ENCODE peak calls at places on chromosomes 5 and 9, in four cellular contexts. X, H, B and L are unnamed samples.

GRCh38 chr9:112495614-112496013 is 9.0 kb downstream of the KIAA1958 start:
- ATAC-seq in X (no peak), H (no peak), B (no peak), L (no peak)

GRCh38 chr5:138490648-138491283 is 25.5 kb downstream of the EGR1 start:
- ATAC-seq in X (no peak), H (no peak), B (no peak), L (no peak)

GRCh38 chr9:108160705-108161233 is 671.2 kb upstream of the KLF4 start:
- ATAC-seq in X (no peak), H (no peak), B (no peak), L (no peak)

GRCh38 chr5:61290815-61291214 is 41.2 kb upstream of the ZSWIM6 start:
- ATAC-seq in X (no peak), H (no peak), B (no peak), L (no peak)

GRCh38 chr9:112245126-112245525 is 70.0 kb upstream of the SUSD1 start:
- ATAC-seq in X (no peak), H (no peak), B (no peak), L (no peak)

GRCh38 chr5:140554454-140554853 is 2.8 kb downstream of the SRA1 start:
- ATAC-seq in X (no peak), H (peak; percentile 31), B (no peak), L (peak; percentile 22)

GRCh38 chr5:69032009-69032408 is 61.8 kb upstream of the SLC30A5 start:
- ATAC-seq in X (no peak), H (peak; percentile 32), B (no peak), L (no peak)

GRCh38 chr5:173884402-173885053 is 3.6 kb upstream of the CPEB4 start:
- ATAC-seq in X (no peak), H (no peak), B (no peak), L (no peak)

GRCh38 chr9:3857673-3858072 is 331.9 kb upstream of the RFX3 start:
- ATAC-seq in X (no peak), H (no peak), B (no peak), L (no peak)

GRCh38 chr5:143653256-143653655 is 158.7 kb upstream of the HMHB1 start:
- ATAC-seq in X (no peak), H (peak; percentile 77), B (no peak), L (peak; percentile 85)

GRCh38 chr5:126471875-126472537 is 48.8 kb downstream of the GRAMD2B start:
- ATAC-seq in X (no peak), H (peak; percentile 65), B (no peak), L (peak; percentile 18)

GRCh38 chr5:68476854-68477253 is 261.3 kb downstream of the PIK3R1 start:
- ATAC-seq in X (no peak), H (no peak), B (no peak), L (no peak)

GRCh38 chr9:134439368-134439784 is 113.1 kb downstream of the RXRA start:
- ATAC-seq in X (no peak), H (no peak), B (no peak), L (no peak)

GRCh38 chr5:116297296-116297814 is 212.5 kb downstream of the COMMD10 start:
- ATAC-seq in X (no peak), H (no peak), B (no peak), L (no peak)

GRCh38 chr9:36037580-36038169 is 962 bp downstream of the RECK start:
- ATAC-seq in X (peak; percentile 12), H (peak; percentile 1), B (peak; percentile 2), L (no peak)

GRCh38 chr5:27242258-27242626 is 203.9 kb upstream of the CDH9 start:
- ATAC-seq in X (no peak), H (no peak), B (no peak), L (no peak)

GRCh38 chr9:136438548-136438908 is 1.1 kb downstream of the INPP5E start:
- ATAC-seq in X (peak; percentile 19), H (peak; percentile 21), B (no peak), L (peak; percentile 38)

GRCh38 chr5:150044334-150044681 is 42.0 kb downstream of the CSF1R start:
- ATAC-seq in X (no peak), H (no peak), B (no peak), L (no peak)

GRCh38 chr9:27865031-27865438 is 291.8 kb upstream of the C9orf72 start:
- ATAC-seq in X (no peak), H (no peak), B (no peak), L (no peak)

GRCh38 chr9:98097836-98098235 is 21.2 kb downstream of the TRIM14 start:
- ATAC-seq in X (no peak), H (peak; percentile 51), B (no peak), L (peak; percentile 64)

GRCh38 chr5:150085950-150086715 is at the start of gene CSF1R:
- ATAC-seq in X (no peak), H (no peak), B (no peak), L (no peak)

GRCh38 chr9:99262949-99263418 is 40.9 kb downstream of the SEC61B start:
- ATAC-seq in X (no peak), H (no peak), B (no peak), L (no peak)

GRCh38 chr5:148403344-148403743 is 19.6 kb downstream of the FBXO38 start:
- ATAC-seq in X (no peak), H (no peak), B (no peak), L (no peak)

GRCh38 chr5:76794871-76795270 is 24.0 kb upstream of the F2RL1 start:
- ATAC-seq in X (no peak), H (no peak), B (no peak), L (no peak)

GRCh38 chr5:120055858-120056257 is 408.2 kb upstream of the PRR16 start:
- ATAC-seq in X (no peak), H (no peak), B (peak; percentile 52), L (no peak)

GRCh38 chr5:40798856-40799210 is 659 bp upstream of the PRKAA1 start:
- ATAC-seq in X (no peak), H (no peak), B (no peak), L (no peak)

GRCh38 chr5:130687085-130687733 is 477.8 kb downstream of the HINT1 start:
- ATAC-seq in X (no peak), H (no peak), B (no peak), L (no peak)

GRCh38 chr5:76294573-76294972 is 108.5 kb upstream of the IQGAP2 start:
- ATAC-seq in X (no peak), H (no peak), B (peak; percentile 82), L (no peak)

GRCh38 chr5:103090791-103091190 is 29.1 kb downstream of the GIN1 start:
- ATAC-seq in X (no peak), H (no peak), B (no peak), L (no peak)

GRCh38 chr5:143541943-143542797 is 138.7 kb upstream of the NR3C1 start:
- ATAC-seq in X (no peak), H (no peak), B (no peak), L (no peak)

GRCh38 chr9:38057416-38058195 is 11.4 kb downstream of the SHB start:
- ATAC-seq in X (no peak), H (no peak), B (no peak), L (no peak)

GRCh38 chr5:14041528-14042184 is 97.2 kb upstream of the DNAH5 start:
- ATAC-seq in X (no peak), H (no peak), B (no peak), L (no peak)

GRCh38 chr9:35521708-35522107 is 31.8 kb downstream of the RUSC2 start:
- ATAC-seq in X (no peak), H (no peak), B (no peak), L (no peak)